ENCODE peak calls at places on chromosomes 12 and 14, in eight cellular contexts. One of them, this sample, is unnamed.
A peak's percentile ranks its signal among the peaks of the same experiment; 100 is the strongest.

GRCh38 chr12:43861015-43861846 is 25.4 kb downstream of the TMEM117 start:
- DNase-seq in A549: no peak
- DNase-seq in HepG2: no peak
- DNase-seq in K562: no peak
- DNase-seq in GM23338: no peak
- DNase-seq in HCT116: no peak
- DNase-seq in GM12878: no peak
- DNase-seq in SK-N-SH: no peak
- DNase-seq in this sample: no peak

GRCh38 chr14:87066221-87066817 is 926.7 kb downstream of the GALC start:
- DNase-seq in HepG2: peak; percentile 3
- DNase-seq in GM23338: peak; percentile 33
- DNase-seq in SK-N-SH: no peak
- DNase-seq in HCT116: no peak
- DNase-seq in GM12878: no peak
- DNase-seq in A549: no peak
- DNase-seq in K562: no peak
- DNase-seq in this sample: no peak

GRCh38 chr12:56724660-56724988 is 475 bp downstream of the NACA start:
- DNase-seq in A549: no peak
- DNase-seq in GM12878: no peak
- DNase-seq in HCT116: no peak
- DNase-seq in SK-N-SH: no peak
- DNase-seq in K562: peak; percentile 67
- DNase-seq in HepG2: no peak
- DNase-seq in GM23338: peak; percentile 24
- DNase-seq in this sample: no peak

GRCh38 chr12:88931598-88931997 is 351.3 kb upstream of the KITLG start:
- DNase-seq in GM12878: no peak
- DNase-seq in HCT116: peak; percentile 85
- DNase-seq in GM23338: no peak
- DNase-seq in HepG2: peak; percentile 78
- DNase-seq in K562: no peak
- DNase-seq in A549: no peak
- DNase-seq in SK-N-SH: peak; percentile 4
- DNase-seq in this sample: no peak

GRCh38 chr14:25237845-25238244 is 187.9 kb upstream of the STXBP6 start:
- DNase-seq in GM12878: no peak
- DNase-seq in A549: no peak
- DNase-seq in GM23338: peak; percentile 84
- DNase-seq in HepG2: peak; percentile 59
- DNase-seq in HCT116: no peak
- DNase-seq in SK-N-SH: no peak
- DNase-seq in K562: no peak
- DNase-seq in this sample: no peak

GRCh38 chr12:115012861-115013667 is 329.1 kb upstream of the TBX3 start:
- DNase-seq in SK-N-SH: peak; percentile 81
- DNase-seq in GM12878: no peak
- DNase-seq in GM23338: no peak
- DNase-seq in HCT116: no peak
- DNase-seq in A549: no peak
- DNase-seq in K562: no peak
- DNase-seq in HepG2: no peak
- DNase-seq in this sample: no peak

GRCh38 chr12:6952121-6952859 is 1.1 kb downstream of the PTPN6 start:
- DNase-seq in HepG2: no peak
- DNase-seq in A549: no peak
- DNase-seq in GM12878: no peak
- DNase-seq in K562: no peak
- DNase-seq in GM23338: no peak
- DNase-seq in HCT116: no peak
- DNase-seq in SK-N-SH: peak; percentile 17
- DNase-seq in this sample: no peak

GRCh38 chr12:51822956-51823355 is 25.6 kb downstream of the FIGNL2 start:
- DNase-seq in HCT116: no peak
- DNase-seq in A549: no peak
- DNase-seq in HepG2: no peak
- DNase-seq in GM12878: no peak
- DNase-seq in K562: no peak
- DNase-seq in GM23338: no peak
- DNase-seq in SK-N-SH: no peak
- DNase-seq in this sample: no peak

GRCh38 chr12:44217146-44217883 is 381.4 kb downstream of the TMEM117 start:
- DNase-seq in A549: no peak
- DNase-seq in K562: no peak
- DNase-seq in HepG2: no peak
- DNase-seq in HCT116: no peak
- DNase-seq in GM23338: no peak
- DNase-seq in GM12878: no peak
- DNase-seq in SK-N-SH: no peak
- DNase-seq in this sample: no peak

GRCh38 chr12:69824956-69825355 is at the start of gene MYRFL:
- DNase-seq in K562: no peak
- DNase-seq in A549: no peak
- DNase-seq in SK-N-SH: no peak
- DNase-seq in GM23338: no peak
- DNase-seq in GM12878: no peak
- DNase-seq in HepG2: no peak
- DNase-seq in HCT116: no peak
- DNase-seq in this sample: no peak

GRCh38 chr12:114649585-114649984 is 34.4 kb downstream of the TBX3 start:
- DNase-seq in SK-N-SH: no peak
- DNase-seq in K562: no peak
- DNase-seq in HCT116: no peak
- DNase-seq in GM12878: no peak
- DNase-seq in A549: no peak
- DNase-seq in HepG2: no peak
- DNase-seq in GM23338: peak; percentile 30
- DNase-seq in this sample: no peak

GRCh38 chr12:52818376-52818775 is 4.5 kb upstream of the KRT4 start:
- DNase-seq in HCT116: no peak
- DNase-seq in K562: no peak
- DNase-seq in GM23338: no peak
- DNase-seq in HepG2: no peak
- DNase-seq in GM12878: no peak
- DNase-seq in A549: no peak
- DNase-seq in SK-N-SH: no peak
- DNase-seq in this sample: no peak

GRCh38 chr12:62605972-62606371 is 139.3 kb downstream of the MON2 start:
- DNase-seq in GM23338: no peak
- DNase-seq in GM12878: no peak
- DNase-seq in HCT116: no peak
- DNase-seq in HepG2: no peak
- DNase-seq in A549: no peak
- DNase-seq in K562: no peak
- DNase-seq in SK-N-SH: no peak
- DNase-seq in this sample: no peak

GRCh38 chr12:94718114-94718513 is 67.8 kb upstream of the TMCC3 start:
- DNase-seq in K562: no peak
- DNase-seq in SK-N-SH: no peak
- DNase-seq in HCT116: no peak
- DNase-seq in A549: no peak
- DNase-seq in HepG2: no peak
- DNase-seq in GM12878: no peak
- DNase-seq in GM23338: peak; percentile 30
- DNase-seq in this sample: no peak

GRCh38 chr12:85280138-85280983 is at the start of gene ALX1:
- DNase-seq in GM23338: peak; percentile 91
- DNase-seq in HepG2: no peak
- DNase-seq in K562: no peak
- DNase-seq in GM12878: no peak
- DNase-seq in HCT116: no peak
- DNase-seq in SK-N-SH: peak; percentile 75
- DNase-seq in A549: peak; percentile 25
- DNase-seq in this sample: no peak

GRCh38 chr12:117101953-117102833 is 3.0 kb upstream of the TESC start:
- DNase-seq in A549: no peak
- DNase-seq in GM12878: no peak
- DNase-seq in HepG2: no peak
- DNase-seq in SK-N-SH: no peak
- DNase-seq in HCT116: no peak
- DNase-seq in K562: no peak
- DNase-seq in GM23338: no peak
- DNase-seq in this sample: no peak

GRCh38 chr12:117109943-117110342 is 10.7 kb upstream of the TESC start:
- DNase-seq in K562: no peak
- DNase-seq in SK-N-SH: no peak
- DNase-seq in HepG2: no peak
- DNase-seq in A549: no peak
- DNase-seq in GM23338: no peak
- DNase-seq in HCT116: no peak
- DNase-seq in GM12878: no peak
- DNase-seq in this sample: no peak

GRCh38 chr12:117100851-117101673 is 1.8 kb upstream of the TESC start:
- DNase-seq in K562: no peak
- DNase-seq in GM12878: no peak
- DNase-seq in GM23338: no peak
- DNase-seq in SK-N-SH: no peak
- DNase-seq in A549: no peak
- DNase-seq in HCT116: no peak
- DNase-seq in HepG2: no peak
- DNase-seq in this sample: no peak

GRCh38 chr12:117100251-117100650 is 1.0 kb upstream of the TESC start:
- DNase-seq in K562: peak; percentile 51
- DNase-seq in A549: peak; percentile 73
- DNase-seq in GM12878: no peak
- DNase-seq in SK-N-SH: peak; percentile 71
- DNase-seq in HCT116: peak; percentile 15
- DNase-seq in GM23338: peak; percentile 69
- DNase-seq in HepG2: no peak
- DNase-seq in this sample: no peak

GRCh38 chr12:117105902-117106301 is 6.7 kb upstream of the TESC start:
- DNase-seq in HCT116: peak; percentile 88
- DNase-seq in SK-N-SH: no peak
- DNase-seq in GM23338: no peak
- DNase-seq in A549: no peak
- DNase-seq in K562: no peak
- DNase-seq in GM12878: peak; percentile 51
- DNase-seq in HepG2: peak; percentile 56
- DNase-seq in this sample: no peak
- TF ChIP-seq REST in HCT116: no peak
- TF ChIP-seq REST in SK-N-SH: no peak
- TF ChIP-seq REST in GM23338: no peak
- TF ChIP-seq REST in A549: no peak
- TF ChIP-seq REST in K562: no peak
- TF ChIP-seq REST in GM12878: no peak
- TF ChIP-seq REST in HepG2: no peak
- TF ChIP-seq REST in this sample: no peak

GRCh38 chr12:123095074-123095694 is 55.7 kb downstream of the PITPNM2 start:
- DNase-seq in GM12878: no peak
- DNase-seq in K562: no peak
- DNase-seq in GM23338: no peak
- DNase-seq in A549: no peak
- DNase-seq in SK-N-SH: no peak
- DNase-seq in HCT116: no peak
- DNase-seq in HepG2: no peak
- DNase-seq in this sample: no peak
- H3K4me1 ChIP-seq in GM12878: no peaks in the 10 kb centered on the region
- H3K4me1 ChIP-seq in K562: peaks cover 41% of the 10 kb centered on the region
- H3K4me1 ChIP-seq in GM23338: no peaks in the 10 kb centered on the region
- H3K4me1 ChIP-seq in A549: peaks cover 58% of the 10 kb centered on the region
- H3K4me1 ChIP-seq in SK-N-SH: peaks cover 23% of the 10 kb centered on the region
- H3K4me1 ChIP-seq in HCT116: peaks cover 40% of the 10 kb centered on the region
- H3K4me1 ChIP-seq in HepG2: peaks cover 71% of the 10 kb centered on the region
- H3K4me1 ChIP-seq in this sample: peaks cover 53% of the 10 kb centered on the region

DNA sequence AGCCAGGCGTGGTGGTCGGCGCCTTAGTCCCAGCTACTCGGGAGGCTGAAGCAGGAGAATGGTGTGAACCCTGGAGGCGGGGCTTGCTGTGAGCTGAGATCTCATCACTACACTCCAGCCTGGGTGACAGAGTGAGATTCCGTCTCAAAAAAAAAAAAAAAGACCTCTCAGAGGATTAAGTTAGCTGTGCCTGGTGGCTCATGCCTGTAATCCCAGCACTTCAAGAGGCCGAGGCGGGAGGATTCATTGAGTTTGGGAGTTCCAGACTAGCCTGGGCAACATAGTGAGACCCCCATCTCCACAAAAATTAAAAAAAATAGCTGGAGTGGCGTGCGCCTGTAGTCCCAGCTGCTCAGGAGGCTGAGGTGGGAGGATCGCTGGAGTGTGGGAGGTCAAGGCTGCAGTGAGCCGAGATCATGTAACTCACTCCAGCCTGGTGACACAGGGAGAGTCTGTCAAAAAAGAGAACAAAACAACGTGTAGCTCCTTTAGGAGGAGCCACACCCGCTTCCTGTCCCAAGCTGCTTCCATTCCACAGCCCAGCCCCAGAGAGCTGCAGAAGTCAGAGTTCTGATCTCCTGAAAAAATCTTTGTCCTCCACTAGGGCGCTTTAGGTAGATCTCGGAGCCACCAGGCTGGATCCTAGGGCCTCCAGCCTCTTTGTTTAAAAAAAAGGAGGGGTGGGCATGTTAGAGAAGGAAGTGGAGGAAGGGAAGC is 11.5 kb upstream of the ULK1 start:
- DNase-seq in HepG2: no peak
- DNase-seq in GM12878: no peak
- DNase-seq in SK-N-SH: no peak
- DNase-seq in A549: peak; percentile 38
- DNase-seq in K562: peak; percentile 22
- DNase-seq in HCT116: no peak
- DNase-seq in GM23338: no peak
- DNase-seq in this sample: no peak
- TF ChIP-seq REST in HepG2: no peak
- TF ChIP-seq REST in GM12878: no peak
- TF ChIP-seq REST in SK-N-SH: no peak
- TF ChIP-seq REST in A549: no peak
- TF ChIP-seq REST in K562: no peak
- TF ChIP-seq REST in HCT116: no peak
- TF ChIP-seq REST in GM23338: no peak
- TF ChIP-seq REST in this sample: no peak

GRCh38 chr12:64633940-64634337 is 23.6 kb downstream of the RASSF3 start:
- DNase-seq in GM23338: no peak
- DNase-seq in SK-N-SH: no peak
- DNase-seq in HepG2: peak; percentile 88
- DNase-seq in K562: no peak
- DNase-seq in A549: peak; percentile 58
- DNase-seq in HCT116: no peak
- DNase-seq in GM12878: no peak
- DNase-seq in this sample: peak; percentile 48

GRCh38 chr12:64639466-64639865 is 29.2 kb downstream of the RASSF3 start:
- DNase-seq in HepG2: no peak
- DNase-seq in A549: no peak
- DNase-seq in GM12878: no peak
- DNase-seq in GM23338: no peak
- DNase-seq in SK-N-SH: no peak
- DNase-seq in K562: no peak
- DNase-seq in HCT116: no peak
- DNase-seq in this sample: no peak

GRCh38 chr12:64634508-64635092 is 24.3 kb downstream of the RASSF3 start:
- DNase-seq in GM12878: no peak
- DNase-seq in K562: no peak
- DNase-seq in A549: no peak
- DNase-seq in GM23338: no peak
- DNase-seq in SK-N-SH: no peak
- DNase-seq in HepG2: no peak
- DNase-seq in HCT116: no peak
- DNase-seq in this sample: no peak

GRCh38 chr12:64633186-64633939 is 23.1 kb downstream of the RASSF3 start:
- DNase-seq in GM23338: no peak
- DNase-seq in HepG2: no peak
- DNase-seq in HCT116: no peak
- DNase-seq in K562: no peak
- DNase-seq in A549: no peak
- DNase-seq in SK-N-SH: no peak
- DNase-seq in GM12878: no peak
- DNase-seq in this sample: no peak

GRCh38 chr12:64635356-64635998 is 25.2 kb downstream of the RASSF3 start:
- DNase-seq in GM12878: no peak
- DNase-seq in GM23338: no peak
- DNase-seq in SK-N-SH: peak; percentile 25
- DNase-seq in HCT116: no peak
- DNase-seq in HepG2: no peak
- DNase-seq in K562: no peak
- DNase-seq in A549: no peak
- DNase-seq in this sample: no peak
- H3K4me1 ChIP-seq in GM12878: peaks cover 6% of the 10 kb centered on the region
- H3K4me1 ChIP-seq in GM23338: peaks cover 27% of the 10 kb centered on the region
- H3K4me1 ChIP-seq in SK-N-SH: peaks cover 3% of the 10 kb centered on the region
- H3K4me1 ChIP-seq in HCT116: peaks cover 39% of the 10 kb centered on the region
- H3K4me1 ChIP-seq in HepG2: peaks cover 58% of the 10 kb centered on the region
- H3K4me1 ChIP-seq in K562: peaks cover 30% of the 10 kb centered on the region
- H3K4me1 ChIP-seq in A549: peaks cover 51% of the 10 kb centered on the region
- H3K4me1 ChIP-seq in this sample: peaks cover 58% of the 10 kb centered on the region